ENCODE peak calls at places on chromosomes 11 and 22, in four cellular contexts. L is sigmoid colon, G is H1, C is transverse colon. P is an unnamed sample. For H3K27me3, the result is how much of the 10 kb centered on the place peaks cover.

GRCh38 chr11:76714493-76714892 is 43.9 kb upstream of the LRRC32 start:
- DNase-seq in L (no peak), G (no peak), C (no peak), P (no peak)

GRCh38 chr11:66906077-66906929 is 49.4 kb downstream of the LRFN4 start:
- DNase-seq in L (no peak), G (no peak), C (no peak), P (no peak)

GRCh38 chr22:29631725-29632124 is 28.3 kb downstream of the NF2 start:
- DNase-seq in L (no peak), G (no peak), C (no peak), P (no peak)

GRCh38 chr22:46732513-46732912 is 5.5 kb downstream of the CERK start:
- DNase-seq in L (no peak), G (no peak), C (no peak), P (no peak)

GRCh38 chr11:113176971-113177370 is 137.4 kb upstream of the TTC12 start:
- DNase-seq in L (no peak), G (no peak), C (no peak), P (no peak)

GRCh38 chr11:63884191-63884590 is 32.8 kb downstream of the RCOR2 start:
- DNase-seq in L (no peak), G (no peak), C (no peak), P (no peak)

GRCh38 chr11:74069146-74070046 is 60.5 kb upstream of the UCP3 start:
- DNase-seq in L (no peak), G (no peak), C (no peak), P (no peak)

GRCh38 chr11:44604171-44604581 is 38.7 kb downstream of the CD82 start:
- DNase-seq in L (no peak), G (no peak), C (no peak), P (no peak)

GRCh38 chr11:69287968-69288882 is 5.7 kb upstream of the MYEOV start:
- DNase-seq in L (no peak), G (no peak), C (peak), P (no peak)

GRCh38 chr22:37749831-37750595 is 53.2 kb downstream of the TRIOBP start:
- DNase-seq in L (no peak), G (no peak), C (no peak), P (no peak)

GRCh38 chr22:38313384-38313955 is 3.8 kb downstream of the CSNK1E start:
- DNase-seq in L (peak), G (no peak), C (peak), P (no peak)

GRCh38 chr11:10688401-10688800 is 5.2 kb downstream of the IRAG1 start:
- DNase-seq in L (no peak), G (no peak), C (no peak), P (no peak)

GRCh38 chr22:23786261-23786710 is 480 bp upstream of the SMARCB1 start:
- DNase-seq in L (no peak), G (peak), C (no peak), P (no peak)

GRCh38 chr11:84780689-84781293 is 846.4 kb downstream of the DLG2 start:
- DNase-seq in L (no peak), G (no peak), C (no peak), P (no peak)

GRCh38 chr11:69035150-69035958 is 13.4 kb upstream of the TPCN2 start:
- DNase-seq in L (peak), G (peak), C (no peak), P (no peak)

GRCh38 chr11:78048561-78048960 is 15.1 kb upstream of the THRSP start:
- DNase-seq in L (no peak), G (no peak), C (no peak), P (no peak)

GRCh38 chr11:95788921-95789505 is 569 bp downstream of the FAM76B start:
- DNase-seq in L (no peak), G (no peak), C (peak), P (peak)

GRCh38 chr11:114354076-114354475 is 46.2 kb downstream of the C11orf71 start:
- DNase-seq in L (no peak), G (no peak), C (no peak), P (no peak)

GRCh38 chr11:109728056-109728455 is 306.1 kb downstream of the C11orf87 start:
- DNase-seq in L (no peak), G (no peak), C (no peak), P (no peak)

GRCh38 chr11:117444256-117445096 is 116.8 kb downstream of the CEP164 start:
- DNase-seq in L (no peak), G (no peak), C (no peak), P (no peak)

GRCh38 chr22:35914665-35915476 is 113.8 kb downstream of the RBFOX2 start:
- DNase-seq in L (peak), G (peak), C (peak), P (no peak)

GRCh38 chr22:45497268-45497667 is 5.4 kb upstream of the FBLN1 start:
- DNase-seq in L (no peak), G (no peak), C (no peak), P (no peak)

GRCh38 chr11:93579187-93579773 is 36.1 kb upstream of the SMCO4 start:
- DNase-seq in L (no peak), G (no peak), C (no peak), P (no peak)

GRCh38 chr11:71418643-71419042 is 29.6 kb downstream of the DHCR7 start:
- DNase-seq in L (no peak), G (no peak), C (peak), P (no peak)

GRCh38 chr11:76878014-76878413 is 17.3 kb downstream of the ACER3 start:
- DNase-seq in L (no peak), G (no peak), C (no peak), P (no peak)

GRCh38 chr11:61141601-61142028 is 19.6 kb downstream of the VPS37C start:
- DNase-seq in L (peak), G (no peak), C (peak), P (no peak)

GRCh38 chr11:134331565-134332188 is at the start of gene GLB1L2:
- DNase-seq in L (peak), G (peak), C (peak), P (peak)

GRCh38 chr11:76208829-76209670 is 2.7 kb upstream of the WNT11 start:
- DNase-seq in L (peak), G (peak), C (peak), P (peak)

GRCh38 chr11:69142894-69143293 is 12.8 kb upstream of the SMIM38 start:
- DNase-seq in L (no peak), G (peak), C (no peak), P (no peak)

DNA sequence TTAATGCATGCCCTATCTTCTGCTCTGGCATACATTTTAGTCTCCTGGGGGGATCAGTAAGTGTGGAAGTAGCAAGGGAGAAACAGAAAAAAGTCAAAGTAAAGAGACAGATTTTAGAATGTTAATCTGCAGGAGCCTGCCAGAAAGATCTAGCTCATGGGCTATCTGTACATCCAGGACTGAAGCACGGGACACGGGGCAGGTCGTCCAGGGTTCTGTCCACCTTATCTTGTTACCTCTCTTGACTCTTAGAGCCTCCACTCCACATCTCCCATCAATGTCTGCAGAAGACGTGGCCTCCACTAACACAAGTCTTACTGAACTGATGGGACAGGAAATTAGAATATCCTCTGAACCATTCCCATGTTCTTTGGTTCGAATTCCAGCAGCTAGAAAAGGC is 1.7 kb upstream of the SLC43A3 start:
- DNase-seq in L (no peak), G (no peak), C (no peak), P (no peak)
- TF ChIP-seq EP300 in L (no peak), G (no peak), C (no peak), P (no peak)

GRCh38 chr11:75204685-75205667 is 35.6 kb upstream of the TPBGL start:
- DNase-seq in L (peak), G (peak), C (peak), P (peak)

GRCh38 chr11:75203138-75203537 is 37.4 kb upstream of the TPBGL start:
- DNase-seq in L (no peak), G (no peak), C (no peak), P (no peak)

GRCh38 chr11:75202195-75202594 is 38.4 kb upstream of the TPBGL start:
- DNase-seq in L (peak), G (no peak), C (no peak), P (no peak)

GRCh38 chr11:75204012-75204674 is 36.4 kb upstream of the TPBGL start:
- DNase-seq in L (peak), G (no peak), C (no peak), P (no peak)

GRCh38 chr11:75203641-75204011 is 36.9 kb upstream of the TPBGL start:
- DNase-seq in L (no peak), G (no peak), C (no peak), P (no peak)
- H3K27me3 ChIP-seq in L (under half), G (under half), C (under half), P (under half)

GRCh38 chr11:126748097-126748756 is 252.3 kb downstream of the KIRREL3 start:
- DNase-seq in L (no peak), G (no peak), C (no peak), P (no peak)
- TF ChIP-seq POLR2AphosphoS5 in L (no peak), G (no peak), C (no peak), P (no peak)

GRCh38 chr22:49962012-49962750 is 1.6 kb downstream of the PIM3 start:
- DNase-seq in L (peak), G (peak), C (peak), P (peak)
- TF ChIP-seq EP300 in L (peak), G (peak), C (no peak), P (no peak)

DNA sequence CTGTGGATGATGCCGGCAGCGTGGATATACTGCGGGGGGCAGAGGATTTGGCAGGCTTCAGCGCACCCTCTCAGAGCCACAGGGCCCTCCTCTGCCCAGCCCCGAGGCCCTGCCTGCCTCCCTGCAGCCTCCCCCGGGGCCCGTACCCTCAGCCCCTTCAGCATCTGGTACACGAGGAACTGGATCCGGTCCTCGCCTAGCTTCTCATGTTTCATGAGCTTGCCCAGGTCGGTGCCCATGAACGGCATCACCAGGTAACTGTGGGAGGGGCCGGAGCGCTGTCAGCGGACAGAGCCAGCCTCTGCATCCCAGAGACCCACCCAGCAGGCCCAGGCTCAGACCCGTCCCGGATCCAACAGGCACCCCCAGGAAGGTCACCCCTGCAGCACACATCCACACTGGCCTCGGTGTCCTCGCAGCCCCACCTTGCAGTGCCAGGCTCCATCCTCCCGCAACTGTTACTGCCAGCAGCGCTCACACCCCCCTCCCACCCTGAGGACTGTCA is 4.5 kb downstream of the MAPK12 start:
- DNase-seq in L (no peak), G (no peak), C (no peak), P (no peak)
- H3K27me3 ChIP-seq in L (half or more), G (under half), C (under half), P (under half)